ENCODE peak calls at places on chromosomes 6 and 20, in seven cellular contexts. B, A, Q, H, X, T and L are unnamed samples.

GRCh38 chr6:25959890-25960531 is 2.6 kb upstream of the TRIM38 start:
- DNase-seq in H (no peak), A (no peak), Q (peak; percentile 35), B (no peak), X (peak; percentile 31), T (peak; percentile 49), L (peak; percentile 72)

GRCh38 chr20:25084616-25085187 is 2.8 kb upstream of the VSX1 start:
- DNase-seq in H (no peak), Q (no peak), X (no peak), B (no peak), A (no peak), T (no peak), L (peak; percentile 9)

GRCh38 chr6:33118525-33119123 is 42.8 kb downstream of the HLA-DPB1 start:
- DNase-seq in H (peak; percentile 71), X (peak; percentile 8), Q (peak; percentile 49), B (peak; percentile 46), A (peak; percentile 77), T (peak; percentile 25), L (peak; percentile 84)

GRCh38 chr6:131456565-131456964 is 116.5 kb upstream of the ARG1 start:
- DNase-seq in X (no peak), A (no peak), Q (no peak), H (no peak), B (no peak), T (no peak), L (no peak)

GRCh38 chr6:30533460-30534294 is 22.6 kb downstream of the GNL1 start:
- DNase-seq in A (no peak), X (no peak), H (no peak), B (no peak), Q (no peak), T (no peak), L (no peak)

GRCh38 chr6:87846446-87846845 is 144.4 kb upstream of the AKIRIN2 start:
- DNase-seq in A (peak; percentile 40), H (no peak), X (no peak), Q (no peak), B (no peak), T (no peak), L (no peak)

GRCh38 chr20:38134427-38135281 is 30.4 kb downstream of the TGM2 start:
- DNase-seq in T (peak; percentile 88), B (no peak), A (peak; percentile 73), Q (peak; percentile 64), H (peak; percentile 93), X (peak; percentile 82), L (peak; percentile 84)

GRCh38 chr20:19460386-19460785 is 247.9 kb downstream of the SLC24A3 start:
- DNase-seq in X (peak; percentile 23), B (no peak), A (peak; percentile 24), Q (peak; percentile 4), H (no peak), T (peak; percentile 50), L (peak; percentile 35)

GRCh38 chr6:8432614-8433013 is 2.7 kb downstream of the SLC35B3 start:
- DNase-seq in Q (peak; percentile 6), H (no peak), X (peak; percentile 7), B (no peak), A (no peak), T (peak; percentile 17), L (peak; percentile 31)

GRCh38 chr6:104575536-104575935 is 284.2 kb downstream of the HACE1 start:
- DNase-seq in H (peak; percentile 54), X (no peak), A (no peak), Q (no peak), T (no peak), B (no peak), L (no peak)

GRCh38 chr6:56555438-56555872 is 87.2 kb downstream of the DST start:
- DNase-seq in X (peak; percentile 45), B (no peak), A (no peak), H (peak; percentile 41), T (peak; percentile 53), Q (peak; percentile 73), L (peak; percentile 24)

GRCh38 chr6:131013495-131013894 is 49.5 kb downstream of the EPB41L2 start:
- DNase-seq in H (no peak), X (peak; percentile 92), T (peak; percentile 93), A (no peak), B (no peak), Q (peak; percentile 88), L (peak; percentile 90)

GRCh38 chr6:169132361-169132895 is 121.2 kb downstream of the THBS2 start:
- DNase-seq in Q (no peak), B (no peak), X (peak; percentile 75), H (no peak), T (peak; percentile 83), A (no peak), L (no peak)

GRCh38 chr20:26169506-26169905 is 472.9 kb upstream of the ZNF337 start:
- DNase-seq in X (peak; percentile 82), H (no peak), Q (peak; percentile 50), A (no peak), B (no peak), T (peak; percentile 84), L (peak; percentile 8)

GRCh38 chr6:105120570-105120969 is 59.2 kb downstream of the POPDC3 start:
- DNase-seq in H (no peak), X (no peak), Q (peak; percentile 5), A (no peak), B (no peak), T (no peak), L (peak; percentile 12)

GRCh38 chr20:33859157-33859695 is 48.1 kb downstream of the CHMP4B start:
- DNase-seq in H (no peak), X (no peak), T (no peak), B (no peak), Q (no peak), A (no peak), L (no peak)

GRCh38 chr6:159817951-159818739 is 18.1 kb downstream of the PNLDC1 start:
- DNase-seq in Q (no peak), X (no peak), A (no peak), T (no peak), B (no peak), H (no peak), L (no peak)

GRCh38 chr20:309841-310644 is 12.7 kb downstream of the ZCCHC3 start:
- DNase-seq in H (peak; percentile 100), Q (peak; percentile 99), A (no peak), B (no peak), T (peak; percentile 100), X (peak; percentile 98), L (peak; percentile 100)

GRCh38 chr6:31079656-31080261 is 32.6 kb downstream of the C6orf15 start:
- DNase-seq in T (peak; percentile 50), A (peak; percentile 87), Q (peak; percentile 61), H (peak; percentile 80), X (no peak), B (peak; percentile 38), L (peak; percentile 91)

GRCh38 chr6:31645325-31645724 is 7.1 kb downstream of the BAG6 start:
- DNase-seq in A (no peak), B (no peak), H (no peak), T (no peak), Q (no peak), X (no peak), L (no peak)

GRCh38 chr6:89371849-89372505 is 19.5 kb upstream of the UBE2J1 start:
- DNase-seq in Q (peak; percentile 26), T (peak; percentile 35), H (peak; percentile 80), A (peak; percentile 73), B (no peak), X (no peak), L (peak; percentile 77)

GRCh38 chr6:138400326-138400725 is 3.7 kb upstream of the HEBP2 start:
- DNase-seq in X (no peak), Q (peak; percentile 64), H (no peak), B (no peak), A (no peak), T (peak; percentile 6), L (no peak)

GRCh38 chr6:138403801-138404665 is at the start of gene HEBP2:
- DNase-seq in H (peak; percentile 99), A (peak; percentile 89), X (peak; percentile 71), B (peak; percentile 89), Q (peak; percentile 65), T (peak; percentile 87), L (peak; percentile 92)

GRCh38 chr6:138402833-138403187 is 1.2 kb upstream of the HEBP2 start:
- DNase-seq in Q (no peak), H (no peak), A (no peak), T (no peak), B (no peak), X (no peak), L (no peak)

GRCh38 chr6:138403324-138403800 is 661 bp upstream of the HEBP2 start:
- DNase-seq in H (peak; percentile 53), T (no peak), Q (no peak), A (no peak), B (no peak), X (no peak), L (peak; percentile 54)

GRCh38 chr6:138401960-138402832 is 1.8 kb upstream of the HEBP2 start:
- DNase-seq in X (no peak), T (no peak), Q (no peak), H (no peak), B (no peak), A (no peak), L (no peak)
- H3K9ac ChIP-seq in X (no peak overlapping the region), T (no peak overlapping the region), Q (no peak overlapping the region), H (no peak overlapping the region), B (no peak overlapping the region), A (no peak overlapping the region), L (no peak overlapping the region)

GRCh38 chr20:36585410-36586125 is 12.2 kb downstream of the TGIF2 start:
- DNase-seq in T (peak; percentile 8), X (no peak), A (peak; percentile 88), H (peak; percentile 98), B (no peak), Q (peak; percentile 20), L (no peak)
- H3K4me3 ChIP-seq in T (no peak overlapping the region), X (no peak overlapping the region), A (no peak overlapping the region), H (no peak overlapping the region), B (no peak overlapping the region), Q (no peak overlapping the region), L (no peak overlapping the region)

DNA sequence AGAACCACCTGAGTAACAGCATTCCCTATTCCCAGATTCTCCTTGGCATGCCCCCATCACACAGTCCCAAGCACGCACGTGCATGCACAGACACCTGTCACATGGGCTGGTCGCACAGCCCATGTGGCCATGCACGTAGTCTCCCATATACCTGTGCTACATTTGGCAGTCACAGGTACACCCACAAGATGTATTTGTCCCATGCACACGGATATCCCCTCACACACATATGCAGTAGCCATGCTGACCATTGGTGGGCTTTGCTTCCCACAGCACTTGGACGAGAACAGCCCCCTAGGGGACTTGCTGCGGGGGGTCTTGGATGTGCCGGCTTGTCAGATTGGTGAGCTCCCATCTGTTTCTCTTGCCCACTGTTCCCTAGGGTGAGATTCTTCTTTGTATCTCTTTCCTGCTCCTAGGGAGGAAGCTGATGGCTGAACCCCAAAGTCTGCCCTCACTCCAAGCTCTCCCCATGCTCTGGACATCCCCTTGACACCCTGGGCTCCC is 31.9 kb downstream of the PLCG1 start:
- DNase-seq in Q (no peak), H (no peak), X (no peak), A (no peak), T (no peak), B (no peak), L (no peak)
- H3K36me3 ChIP-seq in Q (peaks cover 93% of the 10 kb centered on the region), H (peaks cover 58% of the 10 kb centered on the region), X (peaks cover 62% of the 10 kb centered on the region), A (peaks cover 41% of the 10 kb centered on the region), T (peaks cover 37% of the 10 kb centered on the region), B (peaks cover 4% of the 10 kb centered on the region), L (peaks cover 86% of the 10 kb centered on the region)

DNA sequence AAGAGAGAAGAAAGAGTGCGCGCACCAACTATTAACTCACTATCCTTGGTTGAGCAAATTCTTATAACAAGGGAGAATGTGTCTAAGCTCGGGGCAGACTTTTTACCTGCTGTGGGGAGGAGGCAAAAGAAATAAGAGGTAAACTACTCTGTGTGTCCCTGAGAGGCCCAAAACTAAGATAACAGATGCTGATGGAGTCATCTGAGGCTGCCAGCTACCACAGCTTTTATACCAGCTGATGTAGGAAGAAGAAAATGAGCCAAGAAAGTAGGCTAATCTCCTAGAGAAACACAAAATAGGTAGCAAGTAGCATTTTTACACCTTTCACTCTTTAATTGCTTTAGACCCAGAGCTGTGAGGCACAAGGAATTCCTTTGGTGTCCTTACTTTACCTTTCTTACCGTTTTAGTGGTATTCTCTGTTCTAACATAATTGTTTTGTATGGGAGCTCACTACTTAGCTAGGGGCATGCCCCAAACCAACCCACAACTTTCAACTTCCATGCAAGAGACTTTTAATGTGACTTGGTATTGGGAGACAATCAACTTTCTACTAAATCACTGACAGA is 27.8 kb upstream of the PIM1 start:
- DNase-seq in X (no peak), Q (peak; percentile 32), T (peak; percentile 71), B (no peak), A (no peak), H (no peak), L (no peak)
- H3K9ac ChIP-seq in X (peak overlapping the region; percentile 55), Q (peak overlapping the region; percentile 52), T (no peak overlapping the region), B (no peak overlapping the region), A (no peak overlapping the region), H (peak overlapping the region; percentile 30), L (peak overlapping the region; percentile 61)